ENCODE peak calls at places on chromosomes 12 and 14, in five cellular contexts. R is NCI-H1092 treated with DMSO at 0.1 percent for 48 hours; S is heart left ventricle; G is T-helper 2 cell treated with Interferon-gamma antibody and Interleukin-4, amounts not matched to agents 5 μg/mL and 100 μg/mL, for 36 hours; Z is fibroblast of villous mesenchyme. I is an unnamed sample.

GRCh38 chr12:65319680-65320193 is 41.3 kb downstream of the MSRB3 start:
- DNase-seq in R (no peak), S (no peak), G (no peak), Z (peak), I (no peak)

GRCh38 chr14:73168691-73169090 is 32.4 kb downstream of the PSEN1 start:
- DNase-seq in R (no peak), S (no peak), G (no peak), Z (no peak), I (no peak)

GRCh38 chr14:36619853-36620252 is 37.4 kb upstream of the NKX2-8 start:
- DNase-seq in R (no peak), S (no peak), G (no peak), Z (no peak), I (no peak)

GRCh38 chr14:36935976-36936678 is 236.3 kb downstream of the SLC25A21 start:
- DNase-seq in R (no peak), S (no peak), G (no peak), Z (no peak), I (no peak)

GRCh38 chr12:124764451-124764850 is 99.2 kb downstream of the SCARB1 start:
- DNase-seq in R (no peak), S (no peak), G (no peak), Z (peak), I (peak)

GRCh38 chr12:11884661-11885060 is 186.1 kb upstream of the BCL2L14 start:
- DNase-seq in R (no peak), S (peak), G (no peak), Z (no peak), I (no peak)

GRCh38 chr14:68762944-68763831 is 29.7 kb downstream of the ZFP36L1 start:
- DNase-seq in R (peak), S (peak), G (no peak), Z (peak), I (no peak)

GRCh38 chr14:63759454-63759853 is 31.6 kb upstream of the SGPP1 start:
- DNase-seq in R (no peak), S (no peak), G (peak), Z (peak), I (peak)

GRCh38 chr14:104982548-104983230 is 2.9 kb upstream of the CLBA1 start:
- DNase-seq in R (no peak), S (peak), G (no peak), Z (no peak), I (no peak)

GRCh38 chr12:72610854-72611358 is 338.7 kb downstream of the TRHDE start:
- DNase-seq in R (no peak), S (no peak), G (no peak), Z (no peak), I (no peak)

GRCh38 chr14:105145381-105146180 is 23.0 kb downstream of the JAG2 start:
- DNase-seq in R (no peak), S (peak), G (no peak), Z (no peak), I (no peak)

GRCh38 chr14:30223385-30223785 is 295.7 kb upstream of the PRKD1 start:
- DNase-seq in R (peak), S (peak), G (no peak), Z (peak), I (no peak)

GRCh38 chr12:48446372-48446771 is 26.0 kb upstream of the ANP32D start:
- DNase-seq in R (no peak), S (no peak), G (no peak), Z (no peak), I (no peak)